ENCODE peak calls at places on chromosomes 4 and X, in eight cellular contexts. O, F, A, Z, J, Q, X and M are unnamed samples.

GRCh38 chr4:184884863-184885262 is 59.1 kb upstream of the ACSL1 start:
- DNase-seq in O (no peak), F (no peak), A (no peak), Z (no peak), J (no peak), Q (no peak), X (no peak), M (no peak)

GRCh38 chrX:69203367-69204037 is 38.2 kb upstream of the PJA1 start:
- DNase-seq in O (no peak), F (no peak), A (no peak), Z (no peak), J (no peak), Q (no peak), X (no peak), M (no peak)

GRCh38 chr4:153704522-153704921 is 20.4 kb downstream of the TLR2 start:
- DNase-seq in O (no peak), F (no peak), A (no peak), Z (no peak), J (no peak), Q (no peak), X (no peak), M (no peak)

GRCh38 chr4:181946902-181947301 is 296.3 kb upstream of the TENM3 start:
- DNase-seq in O (no peak), F (no peak), A (no peak), Z (no peak), J (no peak), Q (no peak), X (no peak), M (no peak)

GRCh38 chr4:144509088-144509854 is 136.7 kb upstream of the HHIP start:
- DNase-seq in O (no peak), F (no peak), A (no peak), Z (no peak), J (no peak), Q (no peak), X (no peak), M (no peak)

GRCh38 chrX:623599-624323 is 6.8 kb upstream of the SHOX start:
- DNase-seq in O (peak; percentile 29), F (no peak), A (no peak), Z (peak; percentile 22), J (no peak), Q (no peak), X (peak; percentile 72), M (no peak)

GRCh38 chr4:385934-386707 is 48.5 kb downstream of the ZNF141 start:
- DNase-seq in O (no peak), F (no peak), A (no peak), Z (no peak), J (no peak), Q (no peak), X (no peak), M (no peak)

GRCh38 chr4:123443401-123444297 is 47.1 kb downstream of the SPRY1 start:
- DNase-seq in O (no peak), F (no peak), A (peak; percentile 52), Z (no peak), J (no peak), Q (no peak), X (no peak), M (no peak)

GRCh38 chr4:39025552-39026085 is 6.6 kb downstream of the TMEM156 start:
- DNase-seq in O (no peak), F (no peak), A (peak; percentile 68), Z (no peak), J (no peak), Q (no peak), X (no peak), M (no peak)

GRCh38 chr4:80097395-80098177 is 24.6 kb upstream of the ANTXR2 start:
- DNase-seq in O (no peak), F (no peak), A (peak; percentile 94), Z (no peak), J (no peak), Q (no peak), X (no peak), M (no peak)

GRCh38 chr4:89136525-89136924 is 25.2 kb downstream of the TIGD2 start:
- DNase-seq in O (no peak), F (no peak), A (no peak), Z (no peak), J (no peak), Q (no peak), X (no peak), M (no peak)

GRCh38 chr4:66741081-66741480 is 804.2 kb downstream of the CENPC start:
- DNase-seq in O (no peak), F (no peak), A (no peak), Z (no peak), J (no peak), Q (no peak), X (no peak), M (no peak)

GRCh38 chr4:174873931-174874330 is 44.2 kb upstream of the ADAM29 start:
- DNase-seq in O (no peak), F (no peak), A (no peak), Z (no peak), J (no peak), Q (no peak), X (no peak), M (no peak)

GRCh38 chr4:88858752-88859151 is 161.1 kb upstream of the NAP1L5 start:
- DNase-seq in O (no peak), F (no peak), A (peak; percentile 16), Z (no peak), J (no peak), Q (no peak), X (no peak), M (no peak)

GRCh38 chr4:68141852-68142251 is 12.2 kb upstream of the TMPRSS11F start:
- DNase-seq in O (no peak), F (no peak), A (no peak), Z (no peak), J (no peak), Q (no peak), X (no peak), M (no peak)

GRCh38 chr4:138039010-138039409 is 203.1 kb downstream of the SLC7A11 start:
- DNase-seq in O (no peak), F (no peak), A (no peak), Z (no peak), J (no peak), Q (no peak), X (no peak), M (no peak)

GRCh38 chr4:120829113-120829831 is 93.3 kb downstream of the PRDM5 start:
- DNase-seq in O (no peak), F (no peak), A (peak; percentile 31), Z (no peak), J (no peak), Q (no peak), X (no peak), M (no peak)

GRCh38 chr4:176090115-176090514 is 24.5 kb downstream of the WDR17 start:
- DNase-seq in O (no peak), F (no peak), A (no peak), Z (no peak), J (no peak), Q (no peak), X (no peak), M (no peak)

GRCh38 chr4:34469518-34469917 is 1774.8 kb downstream of the ARAP2 start:
- DNase-seq in O (no peak), F (no peak), A (no peak), Z (no peak), J (no peak), Q (no peak), X (no peak), M (no peak)

GRCh38 chr4:44162538-44163270 is 285.9 kb downstream of the KCTD8 start:
- DNase-seq in O (no peak), F (no peak), A (no peak), Z (no peak), J (no peak), Q (no peak), X (no peak), M (no peak)

GRCh38 chr4:4549534-4549933 is 7.7 kb upstream of the STX18 start:
- DNase-seq in O (no peak), F (no peak), A (no peak), Z (no peak), J (no peak), Q (no peak), X (no peak), M (no peak)

GRCh38 chr4:56958111-56958517 is 19.3 kb downstream of the NOA1 start:
- DNase-seq in O (no peak), F (peak; percentile 27), A (peak; percentile 99), Z (peak; percentile 74), J (no peak), Q (peak; percentile 72), X (no peak), M (no peak)

GRCh38 chrX:46553935-46554334 is 8.7 kb upstream of the ZNF674 start:
- DNase-seq in O (no peak), F (no peak), A (no peak), Z (no peak), J (no peak), Q (no peak), X (no peak), M (no peak)

GRCh38 chrX:103376118-103376978 is at the start of gene BEX3:
- DNase-seq in O (peak; percentile 55), F (peak; percentile 37), A (peak; percentile 77), Z (peak; percentile 46), J (peak; percentile 13), Q (peak; percentile 41), X (peak; percentile 94), M (peak; percentile 58)

GRCh38 chr4:78553526-78554060 is 2.0 kb downstream of the ANXA3 start:
- DNase-seq in O (no peak), F (no peak), A (peak; percentile 58), Z (no peak), J (no peak), Q (no peak), X (no peak), M (no peak)

GRCh38 chrX:19625612-19626011 is 110.3 kb upstream of the MAP3K15 start:
- DNase-seq in O (no peak), F (no peak), A (no peak), Z (no peak), J (peak; percentile 8), Q (no peak), X (no peak), M (no peak)

GRCh38 chr4:172392741-172393140 is 579.5 kb downstream of the GALNTL6 start:
- DNase-seq in O (no peak), F (no peak), A (no peak), Z (no peak), J (no peak), Q (no peak), X (peak; percentile 50), M (no peak)

GRCh38 chr4:76377922-76378321 is 43.0 kb downstream of the CCDC158 start:
- DNase-seq in O (peak; percentile 58), F (no peak), A (peak; percentile 74), Z (peak; percentile 41), J (peak; percentile 23), Q (no peak), X (no peak), M (no peak)

GRCh38 chr4:107548211-107548905 is 171.7 kb downstream of the PAPSS1 start:
- DNase-seq in O (no peak), F (no peak), A (peak; percentile 55), Z (no peak), J (no peak), Q (peak; percentile 13), X (no peak), M (no peak)

GRCh38 chr4:8241895-8242696 is 27.5 kb upstream of the HTRA3 start:
- DNase-seq in O (peak; percentile 90), F (peak; percentile 60), A (peak; percentile 96), Z (peak; percentile 84), J (peak; percentile 86), Q (peak; percentile 70), X (peak; percentile 95), M (peak; percentile 89)

GRCh38 chr4:60194214-60194613 is 1005.9 kb upstream of the ADGRL3 start:
- DNase-seq in O (no peak), F (no peak), A (no peak), Z (no peak), J (no peak), Q (no peak), X (no peak), M (no peak)